ENCODE peak calls at places on chromosomes 12 and 14, in eight cellular contexts. F is A549, N is epithelial cell of esophagus, K is fibroblast of lung, B is lower leg skin, C is OCI-LY7, V is retinal pigment epithelial cell, I is heart right ventricle. M is an unnamed sample.

GRCh38 chr12:68319988-68320623 is 12.1 kb downstream of the MDM1 start:
- DNase-seq in C (no peak), F (no peak), K (peak), V (no peak), N (no peak), B (no peak), I (peak), M (peak)

GRCh38 chr12:103924761-103925641 is 5.2 kb upstream of the HSP90B1 start:
- DNase-seq in B (no peak), F (peak), K (peak), N (peak), I (no peak), V (no peak), C (no peak), M (peak)

GRCh38 chr12:52636592-52637258 is 15.3 kb downstream of the KRT2 start:
- DNase-seq in C (no peak), I (no peak), N (no peak), V (peak), K (no peak), B (no peak), F (no peak), M (no peak)

GRCh38 chr14:106518054-106518943 is 991.9 kb downstream of the TMEM121 start:
- DNase-seq in F (peak), V (no peak), B (no peak), C (peak), K (no peak), N (no peak), I (no peak), M (no peak)

GRCh38 chr14:100293497-100294212 is 12.6 kb downstream of the SLC25A29 start:
- DNase-seq in F (no peak), N (no peak), B (no peak), C (no peak), I (no peak), K (no peak), V (no peak), M (no peak)

GRCh38 chr12:13167226-13167625 is 29.3 kb upstream of the EMP1 start:
- DNase-seq in I (no peak), B (no peak), N (peak), V (no peak), C (no peak), K (peak), F (no peak), M (no peak)

GRCh38 chr12:32139064-32139421 is 32.4 kb downstream of the BICD1 start:
- DNase-seq in F (no peak), V (no peak), B (no peak), N (peak), I (peak), C (peak), K (peak), M (peak)

GRCh38 chr14:103541494-103541943 is 12.5 kb downstream of the TRMT61A start:
- DNase-seq in N (no peak), V (no peak), F (no peak), I (no peak), B (no peak), C (no peak), K (no peak), M (no peak)

GRCh38 chr14:47332939-47333338 is 342.5 kb downstream of the MDGA2 start:
- DNase-seq in I (no peak), F (no peak), V (no peak), N (no peak), K (no peak), B (no peak), C (no peak), M (no peak)

GRCh38 chr12:117472983-117473382 is 111.6 kb upstream of the NOS1 start:
- DNase-seq in V (no peak), C (no peak), I (no peak), K (no peak), F (peak), N (no peak), B (no peak), M (no peak)

GRCh38 chr12:27176765-27177164 is 67.3 kb upstream of the STK38L start:
- DNase-seq in I (no peak), B (no peak), N (peak), K (peak), V (no peak), F (peak), C (no peak), M (peak)

GRCh38 chr12:44833561-44833960 is 42.6 kb downstream of the NELL2 start:
- DNase-seq in B (no peak), N (no peak), I (no peak), F (no peak), V (no peak), C (no peak), K (no peak), M (no peak)

GRCh38 chr14:36442824-36443241 is 77.2 kb downstream of the NKX2-1 start:
- DNase-seq in C (no peak), F (no peak), K (no peak), V (no peak), B (no peak), I (no peak), N (no peak), M (no peak)

GRCh38 chr12:131280426-131280825 is 326.7 kb downstream of the ADGRD1 start:
- DNase-seq in B (no peak), N (no peak), F (no peak), I (no peak), C (no peak), V (no peak), K (no peak), M (no peak)

GRCh38 chr12:112824166-112824565 is 32.6 kb downstream of the RPH3A start:
- DNase-seq in N (no peak), I (no peak), B (no peak), C (no peak), V (no peak), F (no peak), K (no peak), M (no peak)

GRCh38 chr14:68563256-68564131 is 229.4 kb downstream of the ZFP36L1 start:
- DNase-seq in N (no peak), F (no peak), K (peak), I (no peak), B (no peak), C (no peak), V (no peak), M (peak)

GRCh38 chr14:33386771-33387170 is 448.1 kb downstream of the NPAS3 start:
- DNase-seq in K (peak), B (no peak), N (no peak), F (no peak), V (peak), C (no peak), I (no peak), M (no peak)

GRCh38 chr14:104913413-104913812 is 11.3 kb upstream of the PLD4 start:
- DNase-seq in V (peak), F (no peak), K (no peak), I (no peak), C (no peak), N (no peak), B (no peak), M (no peak)

GRCh38 chr12:24997970-24998582 is 49.2 kb upstream of the BCAT1 start:
- DNase-seq in V (peak), C (peak), I (no peak), N (no peak), F (no peak), K (peak), B (no peak), M (peak)

GRCh38 chr12:6224550-6224949 is 24.4 kb downstream of the CD9 start:
- DNase-seq in N (peak), V (peak), K (peak), B (no peak), I (no peak), F (no peak), C (peak), M (no peak)

GRCh38 chr12:88501976-88502938 is 78.0 kb downstream of the KITLG start:
- DNase-seq in F (no peak), N (peak), V (no peak), I (no peak), K (peak), B (peak), C (no peak), M (peak)

GRCh38 chr14:54702014-54702491 is 135.1 kb downstream of the SAMD4A start:
- DNase-seq in N (no peak), V (no peak), B (no peak), I (no peak), K (no peak), C (no peak), F (no peak), M (no peak)

GRCh38 chr14:54702492-54702891 is 135.6 kb downstream of the SAMD4A start:
- DNase-seq in N (no peak), B (no peak), V (no peak), K (no peak), F (no peak), I (no peak), C (no peak), M (no peak)

GRCh38 chr14:54703082-54703481 is 136.2 kb downstream of the SAMD4A start:
- DNase-seq in N (no peak), I (no peak), V (no peak), K (no peak), B (no peak), F (no peak), C (no peak), M (no peak)

GRCh38 chr14:54704768-54705167 is 137.8 kb downstream of the SAMD4A start:
- DNase-seq in I (no peak), B (no peak), F (no peak), V (no peak), N (no peak), C (no peak), K (no peak), M (no peak)

DNA sequence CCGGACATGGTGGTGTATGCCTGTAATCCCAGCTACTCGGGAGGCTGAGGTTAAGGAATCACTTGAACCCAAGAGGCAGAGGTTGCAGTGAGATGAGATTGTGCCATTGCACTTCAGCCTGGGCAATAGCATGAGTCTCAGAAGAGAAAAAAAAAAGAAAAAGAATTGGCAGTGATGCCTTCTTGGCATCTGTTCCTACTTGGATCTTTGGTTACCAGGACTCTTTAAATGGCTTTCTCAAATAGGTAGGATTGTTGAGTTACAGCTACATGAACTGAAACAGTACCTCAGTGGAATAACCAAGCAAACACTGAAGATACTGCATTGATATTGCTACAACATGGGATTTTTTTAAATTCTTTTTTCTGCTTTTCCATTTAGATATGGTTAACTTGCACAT is 136.8 kb downstream of the SAMD4A start:
- DNase-seq in C (no peak), I (no peak), V (no peak), N (no peak), F (no peak), K (no peak), B (no peak), M (no peak)
- H3K4me3 ChIP-seq in C (no peak), I (no peak), V (no peak), N (no peak), F (no peak), K (no peak), B (no peak), M (no peak)

GRCh38 chr12:12008931-12009611 is 61.7 kb upstream of the BCL2L14 start:
- DNase-seq in N (peak), V (no peak), F (no peak), C (peak), K (peak), I (no peak), B (no peak), M (peak)
- TF ChIP-seq CTCF in N (no peak), V (no peak), F (no peak), C (no peak), K (no peak), I (no peak), B (no peak), M (peak)

DNA sequence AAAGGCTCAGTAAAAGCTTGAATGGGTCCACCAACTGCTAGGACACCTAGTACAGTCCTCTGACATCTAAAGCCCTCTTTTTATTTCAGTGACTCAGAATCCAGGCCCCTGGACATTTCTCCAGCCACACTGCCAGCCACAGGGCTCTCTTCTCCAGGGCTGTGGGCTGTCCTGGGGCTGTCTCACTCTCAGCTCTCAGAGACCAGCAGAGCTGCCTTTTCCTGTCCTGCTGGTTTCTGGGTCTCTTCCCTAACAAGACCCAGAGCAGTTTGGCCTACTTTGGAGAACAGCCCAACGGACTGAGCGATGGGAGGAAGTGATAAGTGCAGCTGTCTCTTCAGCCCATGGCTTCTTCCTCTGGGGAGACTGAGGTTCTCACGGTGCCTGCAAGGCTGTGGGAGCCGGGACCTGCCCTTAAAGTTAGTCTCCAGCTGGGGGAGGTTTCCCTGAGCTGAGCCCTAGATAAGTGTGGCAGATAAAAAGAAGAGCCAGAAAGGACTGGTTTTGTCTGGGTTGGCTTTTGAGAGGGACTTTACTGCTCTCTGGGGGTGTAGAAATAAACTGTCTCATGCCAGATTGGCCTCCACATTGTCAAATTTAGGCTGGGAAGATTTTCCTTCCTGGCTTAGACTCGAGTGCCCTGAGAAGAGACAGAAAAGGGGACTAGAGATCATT is 979.8 kb downstream of the VRK1 start:
- DNase-seq in V (no peak), C (no peak), N (peak), B (no peak), I (no peak), F (no peak), K (no peak), M (no peak)
- H3K4me3 ChIP-seq in V (no peak), C (no peak), N (no peak), B (no peak), I (no peak), F (no peak), K (no peak), M (no peak)

GRCh38 chr14:56549721-56550120 is 29.9 kb upstream of the TMEM260 start:
- DNase-seq in B (no peak), I (no peak), K (no peak), F (no peak), V (no peak), N (no peak), C (no peak), M (peak)

GRCh38 chr14:56555921-56556570 is 23.6 kb upstream of the TMEM260 start:
- DNase-seq in I (no peak), V (peak), N (peak), B (no peak), F (peak), K (peak), C (peak), M (peak)

GRCh38 chr14:56554301-56554700 is 25.3 kb upstream of the TMEM260 start:
- DNase-seq in C (no peak), B (no peak), F (no peak), K (no peak), V (no peak), N (no peak), I (no peak), M (no peak)

GRCh38 chr14:56552615-56553014 is 27.0 kb upstream of the TMEM260 start:
- DNase-seq in F (no peak), I (no peak), K (no peak), C (no peak), B (no peak), N (no peak), V (no peak), M (no peak)
- TF ChIP-seq CTCF in F (no peak), I (no peak), K (no peak), C (no peak), B (no peak), N (no peak), V (no peak), M (no peak)

DNA sequence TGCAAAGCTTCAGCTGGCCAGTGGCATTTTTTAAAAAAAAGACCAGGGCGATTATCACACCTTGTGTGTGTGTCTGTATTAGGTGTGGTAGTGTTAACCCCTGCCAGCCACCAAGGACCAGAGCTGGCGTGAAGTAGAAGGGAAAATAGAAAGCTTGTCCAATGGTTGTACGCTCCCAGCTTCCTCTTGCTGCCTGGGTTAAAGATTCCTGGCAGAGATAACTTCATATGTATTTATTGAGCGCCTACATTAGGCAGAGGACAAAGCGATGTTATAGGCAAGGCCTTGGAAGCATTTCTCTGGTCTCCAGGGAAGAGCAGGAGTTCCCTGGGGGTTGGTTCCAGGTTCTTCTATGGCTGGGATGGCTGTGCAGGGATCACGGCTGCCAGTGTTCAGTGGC is 3.2 kb downstream of the JDP2 start:
- DNase-seq in V (no peak), B (no peak), C (no peak), N (no peak), F (no peak), K (no peak), I (no peak), M (no peak)
- H3K4me3 ChIP-seq in V (no peak), B (no peak), C (peak), N (no peak), F (no peak), K (peak), I (peak), M (peak)

DNA sequence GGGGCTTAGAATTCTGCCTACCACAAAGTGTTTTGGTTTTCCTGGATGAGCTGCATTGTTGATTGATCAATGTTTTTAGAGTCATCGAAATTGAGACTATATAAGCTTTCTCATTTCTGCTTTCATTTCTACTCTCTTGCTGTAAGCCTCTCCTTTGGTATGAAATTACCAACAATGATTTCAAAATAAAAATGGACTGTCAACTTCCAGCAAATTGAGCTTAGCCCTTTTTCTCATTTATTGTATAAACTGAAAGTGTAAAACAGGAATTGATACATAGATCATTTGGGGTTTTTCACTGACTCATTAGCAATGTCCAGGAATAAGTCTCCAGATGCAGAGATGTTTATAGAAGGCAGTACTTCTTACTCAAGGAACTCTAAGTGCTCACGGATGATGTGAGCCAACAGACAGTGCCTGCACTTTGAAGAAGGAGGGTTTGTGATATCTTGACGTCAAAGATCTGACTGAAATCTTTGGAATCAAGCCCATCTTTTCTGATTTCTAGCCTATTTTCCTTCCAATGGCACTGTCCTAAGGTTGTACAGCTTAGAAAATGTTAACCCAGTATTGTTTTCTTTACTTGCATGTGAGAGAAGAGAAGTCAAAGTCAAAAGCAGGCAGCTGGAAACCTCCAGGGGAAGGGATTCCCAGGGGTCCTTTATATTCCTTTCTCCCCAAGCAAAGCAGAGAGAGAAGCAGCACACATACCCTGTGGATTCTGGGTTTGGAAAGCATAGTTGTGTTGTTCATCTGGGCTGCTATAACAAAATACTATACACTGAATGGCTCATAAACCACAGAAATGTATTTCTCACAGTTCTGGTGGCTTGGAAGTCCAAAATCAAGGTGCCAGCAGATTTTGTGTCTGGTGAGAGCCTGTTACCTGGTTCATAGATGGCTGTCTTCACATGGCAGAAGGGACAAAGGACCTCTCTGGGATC is 19.8 kb upstream of the PCNX1 start:
- DNase-seq in N (no peak), F (no peak), V (no peak), C (no peak), I (no peak), K (peak), B (no peak), M (peak)
- TF ChIP-seq CTCF in N (no peak), F (no peak), V (no peak), C (no peak), I (no peak), K (no peak), B (no peak), M (no peak)

GRCh38 chr12:124386661-124387509 is 92.0 kb downstream of the RFLNA start:
- DNase-seq in N (no peak), I (no peak), B (no peak), F (peak), K (no peak), C (no peak), V (no peak), M (peak)
- H3K4me3 ChIP-seq in N (no peak), I (peak), B (no peak), F (peak), K (no peak), C (no peak), V (peak), M (peak)

GRCh38 chr14:21990116-21990515 is 316.5 kb upstream of the OR4E1 start:
- DNase-seq in K (no peak), I (no peak), C (peak), B (no peak), N (no peak), V (no peak), F (peak), M (no peak)
- TF ChIP-seq CTCF in K (peak), I (peak), C (peak), B (no peak), N (peak), V (peak), F (peak), M (peak)

GRCh38 chr12:124677552-124678356 is 110.3 kb upstream of the NCOR2 start:
- DNase-seq in C (peak), N (no peak), I (no peak), F (no peak), B (no peak), V (no peak), K (no peak), M (no peak)

GRCh38 chr12:124674937-124675336 is 107.5 kb upstream of the NCOR2 start:
- DNase-seq in V (no peak), I (no peak), N (no peak), B (no peak), C (no peak), K (no peak), F (no peak), M (no peak)

GRCh38 chr12:124678421-124678893 is 111.0 kb upstream of the NCOR2 start:
- DNase-seq in C (no peak), V (no peak), F (no peak), K (no peak), I (no peak), B (no peak), N (no peak), M (no peak)

GRCh38 chr12:124675881-124676688 is 108.7 kb upstream of the NCOR2 start:
- DNase-seq in K (peak), C (no peak), F (no peak), V (no peak), B (no peak), I (no peak), N (no peak), M (peak)

DNA sequence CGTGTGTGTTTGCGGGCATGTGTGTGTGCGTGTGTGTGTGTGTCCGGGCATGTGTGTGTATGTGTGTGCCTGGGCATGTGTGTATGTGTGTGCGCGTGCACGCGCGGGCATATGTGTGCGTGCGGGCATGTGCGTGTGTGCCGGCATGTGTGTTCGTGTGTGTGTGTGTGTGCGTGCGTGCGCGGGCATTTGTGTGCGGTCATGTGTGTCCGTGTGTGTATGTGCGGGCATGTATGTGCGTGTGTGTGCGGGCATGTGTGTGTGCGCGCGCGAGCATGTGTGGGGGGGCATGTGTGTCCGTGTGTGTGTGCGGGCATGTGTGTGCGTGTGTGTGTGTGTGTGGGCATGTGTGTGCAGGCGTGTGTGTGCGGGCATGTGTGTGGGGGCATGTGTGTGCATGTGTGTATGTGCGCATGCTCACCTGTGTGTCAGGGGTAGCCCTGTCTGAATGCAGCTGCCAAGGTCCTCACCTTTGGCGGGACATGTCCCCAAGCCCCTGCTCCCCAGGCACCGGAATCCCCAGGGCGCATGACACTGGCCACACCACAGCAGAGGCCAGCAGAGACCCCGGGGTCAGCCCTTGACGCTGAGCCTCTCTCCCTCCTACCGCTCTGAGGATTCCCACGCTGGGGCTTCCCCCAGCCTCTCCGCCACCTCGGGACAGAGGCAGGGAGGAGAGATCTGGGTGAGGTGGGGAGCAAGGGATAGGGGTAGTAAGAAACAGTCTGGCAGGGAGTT is 109.5 kb upstream of the NCOR2 start:
- DNase-seq in N (no peak), V (no peak), K (no peak), I (no peak), F (no peak), B (no peak), C (no peak), M (no peak)
- H3K4me3 ChIP-seq in N (no peak), V (no peak), K (no peak), I (no peak), F (no peak), B (no peak), C (no peak), M (no peak)

M was measured in fibroblast of villous mesenchyme.